ENCODE peak calls at places on chromosome 7, in five cellular contexts. W is body of pancreas, M is prostate gland, S is right cardiac atrium, R is SK-N-MC. J is an unnamed sample.

GRCh38 chr7:11469028-11469718 is 362.8 kb downstream of the THSD7A start:
- DNase-seq in W (no peak), M (no peak), S (no peak), R (no peak), J (no peak)

GRCh38 chr7:70694357-70694908 is 437.5 kb upstream of the GALNT17 start:
- DNase-seq in W (peak), M (peak), S (peak), R (no peak), J (no peak)

GRCh38 chr7:134298902-134299683 is 17.6 kb downstream of the SLC35B4 start:
- DNase-seq in W (no peak), M (peak), S (peak), R (no peak), J (no peak)

GRCh38 chr7:156493942-156494341 is 146.6 kb upstream of the RNF32 start:
- DNase-seq in W (no peak), M (no peak), S (no peak), R (no peak), J (no peak)

GRCh38 chr7:38452615-38453014 is 178.6 kb downstream of the AMPH start:
- DNase-seq in W (no peak), M (no peak), S (no peak), R (no peak), J (no peak)

GRCh38 chr7:55425141-55425752 is 60.1 kb downstream of the LANCL2 start:
- DNase-seq in W (no peak), M (no peak), S (no peak), R (no peak), J (no peak)

GRCh38 chr7:7157887-7158271 is 24.5 kb upstream of the C1GALT1 start:
- DNase-seq in W (no peak), M (no peak), S (no peak), R (no peak), J (no peak)

GRCh38 chr7:91288208-91288824 is 24.1 kb downstream of the FZD1 start:
- DNase-seq in W (peak), M (no peak), S (no peak), R (no peak), J (no peak)

GRCh38 chr7:122306320-122307227 is 2.0 kb upstream of the FEZF1 start:
- DNase-seq in W (no peak), M (no peak), S (no peak), R (no peak), J (no peak)

GRCh38 chr7:76303057-76303828 is 770 bp downstream of the HSPB1 start:
- DNase-seq in W (peak), M (peak), S (peak), R (peak), J (peak)

GRCh38 chr7:120052884-120053382 is 220.0 kb upstream of the KCND2 start:
- DNase-seq in W (no peak), M (no peak), S (peak), R (no peak), J (no peak)

GRCh38 chr7:112383671-112384417 is 66.4 kb upstream of the IFRD1 start:
- DNase-seq in W (peak), M (no peak), S (no peak), R (peak), J (no peak)

GRCh38 chr7:24825931-24826661 is 68.8 kb upstream of the GSDME start:
- DNase-seq in W (no peak), M (no peak), S (no peak), R (no peak), J (no peak)

GRCh38 chr7:157464111-157464970 is 127.5 kb downstream of the DNAJB6 start:
- DNase-seq in W (no peak), M (no peak), S (no peak), R (no peak), J (no peak)

GRCh38 chr7:18257711-18258110 is 230.1 kb upstream of the PRPS1L1 start:
- DNase-seq in W (no peak), M (no peak), S (no peak), R (no peak), J (no peak)

GRCh38 chr7:24432677-24433076 is 140.6 kb upstream of the PALS2 start:
- DNase-seq in W (no peak), M (no peak), S (no peak), R (no peak), J (no peak)

GRCh38 chr7:116342125-116342524 is 131.8 kb downstream of the TES start:
- DNase-seq in W (no peak), M (no peak), S (no peak), R (no peak), J (no peak)

GRCh38 chr7:131212114-131212513 is 115.6 kb upstream of the MKLN1 start:
- DNase-seq in W (no peak), M (no peak), S (no peak), R (no peak), J (no peak)

GRCh38 chr7:48126037-48126436 is 37.0 kb downstream of the UPP1 start:
- DNase-seq in W (no peak), M (no peak), S (no peak), R (no peak), J (no peak)

GRCh38 chr7:100655908-100656674 is at the start of gene ACTL6B:
- DNase-seq in W (peak), M (no peak), S (peak), R (no peak), J (peak)

GRCh38 chr7:65308300-65308678 is 65.4 kb upstream of the ZNF92 start:
- DNase-seq in W (no peak), M (no peak), S (no peak), R (no peak), J (no peak)

GRCh38 chr7:13770305-13770704 is 219.2 kb downstream of the ETV1 start:
- DNase-seq in W (no peak), M (no peak), S (no peak), R (no peak), J (no peak)

GRCh38 chr7:66016131-66016461 is 34.1 kb upstream of the GUSB start:
- DNase-seq in W (no peak), M (no peak), S (no peak), R (no peak), J (no peak)

GRCh38 chr7:14341200-14341599 is 351.7 kb upstream of the ETV1 start:
- DNase-seq in W (no peak), M (no peak), S (no peak), R (no peak), J (no peak)

GRCh38 chr7:2230882-2231281 is 1.9 kb downstream of the MAD1L1 start:
- DNase-seq in W (no peak), M (no peak), S (no peak), R (no peak), J (no peak)

GRCh38 chr7:36971515-36972139 is 247.3 kb upstream of the AOAH start:
- DNase-seq in W (peak), M (no peak), S (no peak), R (no peak), J (no peak)

GRCh38 chr7:75575488-75576112 is 83.5 kb downstream of the SPDYE5 start:
- DNase-seq in W (no peak), M (no peak), S (no peak), R (no peak), J (no peak)

GRCh38 chr7:149496642-149497391 is 792 bp downstream of the ZNF746 start:
- DNase-seq in W (peak), M (peak), S (peak), R (no peak), J (peak)

GRCh38 chr7:47670738-47671137 is 88.8 kb upstream of the TNS3 start:
- DNase-seq in W (no peak), M (no peak), S (no peak), R (no peak), J (no peak)

GRCh38 chr7:50342616-50343114 is 38.1 kb downstream of the IKZF1 start:
- DNase-seq in W (no peak), M (no peak), S (no peak), R (peak), J (peak)

DNA sequence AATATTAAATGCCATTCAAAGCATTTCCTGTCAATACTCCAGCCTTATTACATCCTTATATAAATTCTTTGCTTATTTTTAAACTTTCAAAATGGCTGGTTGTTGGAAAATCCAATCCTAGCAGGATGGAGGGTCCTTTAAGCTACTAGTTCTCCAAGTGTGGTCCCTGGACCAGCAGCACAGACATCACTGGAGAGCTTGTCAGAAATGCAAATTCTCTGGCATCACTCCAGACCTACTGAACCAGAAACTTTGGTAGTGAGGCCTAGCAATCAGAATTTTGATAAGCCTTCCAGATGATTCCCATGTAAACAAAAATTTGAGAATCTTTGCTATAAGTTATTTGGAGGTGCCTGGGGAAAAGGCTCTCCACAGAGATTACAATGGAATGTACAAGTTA is 43.8 kb downstream of the CALCR start:
- DNase-seq in W (no peak), M (no peak), S (no peak), R (no peak), J (no peak)
- H3K27ac ChIP-seq in W (no peak), M (no peak), S (no peak), R (no peak), J (no peak)

DNA sequence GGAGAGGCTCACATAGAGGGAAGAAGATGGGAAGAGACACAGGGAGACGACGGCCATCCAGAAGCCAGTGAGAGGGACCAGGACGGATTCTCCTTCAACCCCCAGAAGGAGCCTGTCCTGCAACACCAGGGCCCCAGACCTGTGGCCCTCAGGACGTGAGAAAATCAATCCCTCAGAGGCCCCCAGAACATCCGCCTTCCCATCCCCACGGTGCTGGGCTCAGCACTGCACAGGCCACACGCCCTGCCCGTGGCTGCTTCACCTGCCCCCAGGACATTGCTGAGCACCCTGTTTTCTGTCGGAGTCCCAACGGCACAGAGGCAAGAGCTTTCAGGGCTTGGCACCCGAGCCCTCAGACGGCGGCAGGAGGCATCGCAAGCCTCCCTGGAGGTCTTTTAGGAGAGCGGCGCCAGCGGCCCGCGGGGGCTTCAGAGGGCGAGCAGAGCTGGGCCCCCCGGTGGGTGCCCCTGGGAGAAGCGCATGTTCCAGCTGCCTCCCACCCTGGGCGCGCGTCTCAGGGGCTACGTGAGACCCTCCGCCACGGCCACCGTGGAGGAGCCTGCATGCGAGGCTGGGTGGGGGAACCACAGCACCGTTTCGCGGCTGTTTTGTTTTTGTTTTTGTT is 42.8 kb downstream of the PDGFA start:
- DNase-seq in W (no peak), M (no peak), S (peak), R (no peak), J (no peak)
- H3K27ac ChIP-seq in W (no peak), M (no peak), S (no peak), R (no peak), J (no peak)

GRCh38 chr7:662576-662975 is 63.9 kb upstream of the DNAAF5 start:
- DNase-seq in W (no peak), M (no peak), S (peak), R (no peak), J (no peak)

GRCh38 chr7:665751-666453 is 60.6 kb upstream of the DNAAF5 start:
- DNase-seq in W (no peak), M (no peak), S (peak), R (no peak), J (no peak)

GRCh38 chr7:664402-664775 is 62.1 kb upstream of the DNAAF5 start:
- DNase-seq in W (no peak), M (no peak), S (no peak), R (no peak), J (no peak)

GRCh38 chr7:666454-667292 is 59.8 kb upstream of the DNAAF5 start:
- DNase-seq in W (no peak), M (no peak), S (no peak), R (no peak), J (no peak)

DNA sequence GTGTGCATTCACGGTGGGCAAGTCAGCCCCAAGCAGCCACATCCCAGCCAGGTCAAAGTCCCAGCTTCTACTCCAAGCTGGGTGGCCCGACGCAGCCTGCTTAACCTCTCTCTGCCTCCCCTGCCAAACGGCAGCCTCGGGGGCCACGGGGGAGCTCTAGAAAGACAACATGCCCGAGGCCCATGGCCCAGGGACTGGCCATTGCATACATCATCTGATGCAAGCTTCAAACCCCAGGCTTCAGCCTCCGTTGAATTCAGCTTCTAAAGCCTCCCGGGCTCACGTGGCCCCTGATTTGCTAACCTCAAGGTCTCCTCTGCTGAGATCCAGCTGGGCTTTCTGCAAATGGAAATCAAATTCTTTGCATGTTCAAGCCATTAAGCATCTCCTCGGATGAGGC is 61.2 kb upstream of the DNAAF5 start:
- DNase-seq in W (no peak), M (no peak), S (peak), R (no peak), J (no peak)
- H3K27ac ChIP-seq in W (no peak), M (no peak), S (peak), R (no peak), J (no peak)

GRCh38 chr7:3271298-3271697 is 29.8 kb upstream of the SDK1 start:
- DNase-seq in W (no peak), M (no peak), S (no peak), R (no peak), J (no peak)
- H3K27ac ChIP-seq in W (no peak), M (no peak), S (no peak), R (no peak), J (no peak)

DNA sequence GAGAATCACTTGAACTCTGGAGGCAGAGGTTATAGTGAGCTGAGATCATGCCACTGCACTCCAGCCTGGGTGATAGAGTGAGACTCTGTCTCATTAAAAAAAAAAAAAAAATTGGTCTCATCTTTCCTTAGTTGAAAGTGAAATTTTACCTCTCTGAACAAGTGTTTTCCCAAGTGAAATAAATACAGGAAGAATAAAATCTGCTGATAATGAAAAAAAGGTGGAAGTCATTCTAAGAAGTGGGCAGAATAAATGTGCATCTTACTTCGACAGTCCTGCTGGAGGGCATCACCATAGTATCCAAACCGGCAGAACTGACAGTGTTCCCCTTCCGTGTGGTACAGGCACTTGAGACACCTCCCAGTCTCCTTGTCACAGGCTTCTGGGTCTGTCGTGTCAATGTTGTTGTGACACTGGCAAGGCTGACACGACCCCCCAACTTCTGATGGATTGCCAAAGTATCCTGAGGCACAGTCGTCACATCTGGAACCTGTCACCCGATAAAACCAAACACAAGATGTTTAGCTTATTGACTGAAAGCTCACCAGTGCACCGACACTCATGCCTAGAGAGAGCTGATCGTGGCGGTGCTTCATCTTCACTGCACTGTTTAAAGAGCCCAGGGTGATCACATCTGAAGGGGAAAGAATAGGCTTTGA is 49.6 kb downstream of the LAMB1 start:
- DNase-seq in W (no peak), M (no peak), S (no peak), R (no peak), J (no peak)
- H3K27ac ChIP-seq in W (peak), M (no peak), S (no peak), R (no peak), J (no peak)

J was measured in CD4-positive, alpha-beta T cell.